ENCODE peak calls at places on chromosome 20, in six cellular contexts. S is lower lobe of right lung, J is psoas muscle, V is right lobe of liver, E is kidney, C is GM10248. M is an unnamed sample.

GRCh38 chr20:12936524-12936923 is 72.2 kb upstream of the SPTLC3 start:
- DNase-seq in S (no peak), J (no peak), V (no peak), E (no peak), C (no peak), M (no peak)

GRCh38 chr20:3751664-3752385 is 15.7 kb downstream of the ADISSP start:
- DNase-seq in S (peak; percentile 82), J (peak; percentile 53), V (peak; percentile 74), E (no peak), C (peak; percentile 71), M (peak; percentile 73)

GRCh38 chr20:1894951-1895673 is at the start of gene SIRPA:
- DNase-seq in S (peak; percentile 58), J (peak; percentile 77), V (peak; percentile 66), E (peak; percentile 88), C (peak; percentile 59), M (peak; percentile 65)

GRCh38 chr20:2261105-2261504 is 34.7 kb upstream of the TGM3 start:
- DNase-seq in S (no peak), J (no peak), V (peak; percentile 66), E (no peak), C (no peak), M (no peak)

GRCh38 chr20:934186-934840 is 18.2 kb upstream of the ANGPT4 start:
- DNase-seq in S (no peak), J (no peak), V (no peak), E (no peak), C (no peak), M (no peak)

GRCh38 chr20:25051386-25052155 is 6.4 kb downstream of the ACSS1 start:
- DNase-seq in S (no peak), J (no peak), V (no peak), E (no peak), C (no peak), M (no peak)

GRCh38 chr20:58018590-58018989 is 209.9 kb downstream of the ANKRD60 start:
- DNase-seq in S (no peak), J (no peak), V (no peak), E (no peak), C (no peak), M (no peak)

GRCh38 chr20:11153819-11154218 is 480.0 kb upstream of the JAG1 start:
- DNase-seq in S (no peak), J (no peak), V (no peak), E (no peak), C (no peak), M (no peak)

GRCh38 chr20:62133864-62134263 is 9.3 kb downstream of the PSMA7 start:
- DNase-seq in S (no peak), J (no peak), V (no peak), E (no peak), C (no peak), M (no peak)
- TF ChIP-seq CTCF in S (no peak), J (no peak), V (no peak), E (no peak), C (no peak), M (no peak)

GRCh38 chr20:19874328-19874727 is 116.3 kb downstream of the RIN2 start:
- DNase-seq in S (no peak), J (no peak), V (no peak), E (no peak), C (no peak), M (no peak)
- TF ChIP-seq CTCF in S (no peak), J (no peak), V (no peak), E (no peak), C (no peak), M (no peak)

DNA sequence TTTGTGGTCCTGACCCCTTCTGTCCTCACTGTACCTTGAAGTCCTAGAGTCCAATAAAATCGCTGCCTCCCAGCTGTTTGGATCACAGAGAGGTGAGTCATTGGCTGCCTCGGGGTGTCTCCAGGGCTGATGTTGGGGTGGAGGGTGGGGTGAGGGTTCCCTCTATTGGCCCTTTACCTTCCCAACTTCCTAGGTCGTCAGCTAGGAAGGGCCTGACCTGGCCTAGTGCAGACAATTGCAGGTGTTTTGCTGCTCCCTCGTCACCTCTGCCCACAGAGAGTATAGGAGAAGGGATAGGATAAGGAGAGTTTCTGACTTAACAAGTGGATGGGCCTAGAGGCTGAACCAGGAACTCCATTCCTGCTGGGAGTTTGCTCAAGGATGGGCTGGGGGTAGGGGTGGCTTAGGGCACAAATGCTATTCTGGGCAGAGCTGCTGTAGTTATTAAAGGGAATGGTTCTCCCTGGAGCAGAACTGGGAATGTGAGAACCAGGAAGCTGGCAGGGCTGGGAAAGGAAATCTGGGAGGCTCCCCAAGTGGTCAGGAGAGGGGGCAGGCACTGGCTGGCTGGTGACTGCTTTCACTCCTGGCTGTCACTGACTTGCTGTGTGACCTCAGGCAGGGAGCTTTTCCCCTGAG is 1.4 kb downstream of the TP53INP2 start:
- DNase-seq in S (no peak), J (no peak), V (peak; percentile 51), E (no peak), C (no peak), M (no peak)
- TF ChIP-seq CTCF in S (no peak), J (no peak), V (no peak), E (no peak), C (no peak), M (peak; percentile 21)

DNA sequence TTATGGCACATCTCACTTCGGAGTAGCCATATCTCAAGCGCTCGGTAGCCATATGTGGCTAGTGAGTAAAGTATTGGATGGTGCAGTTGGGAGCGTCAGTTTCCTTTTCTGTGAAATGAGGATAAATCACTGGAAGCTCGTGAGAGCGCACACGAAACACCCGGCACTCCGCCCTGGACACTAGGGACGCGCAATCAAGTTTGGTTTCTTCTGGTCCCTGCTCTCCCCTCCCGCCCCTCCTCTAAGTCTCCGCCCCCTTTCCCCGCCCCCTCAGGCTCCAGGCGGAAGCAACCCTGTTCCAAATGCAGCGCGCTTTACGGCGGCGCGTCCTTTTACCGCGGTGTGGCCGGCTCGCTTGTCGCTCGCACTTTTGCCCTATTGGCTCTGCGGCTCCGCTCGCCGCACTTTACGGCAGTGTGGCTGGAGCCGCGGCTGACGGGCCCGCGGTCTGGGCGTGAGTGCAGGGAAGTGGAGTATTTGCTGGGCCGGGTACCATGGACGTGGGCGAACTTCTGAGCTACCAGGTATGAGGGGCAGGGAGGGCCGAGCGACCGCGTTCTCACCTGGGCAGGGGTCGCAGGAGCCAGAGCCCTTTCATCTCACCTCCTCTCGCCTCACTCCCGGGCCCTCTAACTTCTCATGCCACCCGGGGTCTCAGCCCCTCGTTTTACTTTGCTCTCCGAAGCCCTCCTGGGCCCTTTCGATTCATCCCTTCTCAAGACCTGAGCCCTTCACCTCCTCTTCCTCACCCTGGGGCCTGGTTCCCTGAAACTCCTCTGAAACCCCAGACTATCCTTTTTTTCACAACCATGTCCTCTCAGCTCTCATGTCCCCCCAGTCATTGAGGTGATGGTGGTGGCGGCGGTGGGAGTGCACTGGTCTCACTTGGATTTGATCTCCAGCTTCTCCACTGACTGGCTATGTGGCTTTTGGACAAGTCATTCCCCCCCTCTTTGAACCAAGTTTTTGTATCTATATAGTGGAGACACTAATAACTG is at the start of gene CTNNBL1:
- DNase-seq in S (peak; percentile 99), J (peak; percentile 99), V (peak; percentile 99), E (peak; percentile 99), C (peak; percentile 93), M (peak; percentile 95)
- TF ChIP-seq CTCF in S (no peak), J (no peak), V (no peak), E (no peak), C (no peak), M (no peak)